ENCODE peak calls at places on chromosomes 2 and 18, in six cellular contexts. T is breast epithelium, S is OCI-LY7, Z is choroid plexus epithelial cell, C is heart left ventricle, N is kidney. O is an unnamed sample.

GRCh38 chr18:39421319-39421718 is 1855.7 kb upstream of the CELF4 start:
- DNase-seq in T (no peak), S (no peak), Z (no peak), C (no peak), N (no peak), O (no peak)

GRCh38 chr18:47172476-47172875 is 3.7 kb downstream of the IER3IP1 start:
- DNase-seq in T (no peak), S (no peak), Z (no peak), C (no peak), N (no peak), O (no peak)

GRCh38 chr2:160402997-160403979 is 90.3 kb downstream of the RBMS1 start:
- DNase-seq in T (no peak), S (no peak), Z (no peak), C (no peak), N (no peak), O (peak)

GRCh38 chr2:162890690-162891311 is 52.2 kb upstream of the KCNH7 start:
- DNase-seq in T (no peak), S (peak), Z (peak), C (no peak), N (no peak), O (peak)

GRCh38 chr2:184425083-184425482 is 173.2 kb upstream of the ZNF804A start:
- DNase-seq in T (no peak), S (no peak), Z (no peak), C (no peak), N (no peak), O (no peak)

GRCh38 chr2:238259085-238260020 is 19.5 kb upstream of the HES6 start:
- DNase-seq in T (no peak), S (no peak), Z (no peak), C (no peak), N (peak), O (no peak)

GRCh38 chr2:238787507-238787906 is 60.4 kb upstream of the TWIST2 start:
- DNase-seq in T (no peak), S (no peak), Z (no peak), C (no peak), N (no peak), O (peak)

GRCh38 chr2:239372835-239373234 is 28.0 kb downstream of the HDAC4 start:
- DNase-seq in T (no peak), S (no peak), Z (no peak), C (no peak), N (peak), O (no peak)

GRCh38 chr2:240224676-240225075 is 84.2 kb upstream of the OTOS start:
- DNase-seq in T (peak), S (no peak), Z (peak), C (no peak), N (peak), O (peak)

GRCh38 chr2:100630473-100630977 is 67.7 kb downstream of the PDCL3 start:
- DNase-seq in T (no peak), S (no peak), Z (peak), C (no peak), N (no peak), O (no peak)

GRCh38 chr2:149169653-149170052 is 131.2 kb downstream of the LYPD6B start:
- DNase-seq in T (no peak), S (no peak), Z (no peak), C (no peak), N (no peak), O (peak)

GRCh38 chr2:17813015-17813741 is 3.1 kb upstream of the MSGN1 start:
- DNase-seq in T (no peak), S (peak), Z (peak), C (no peak), N (no peak), O (peak)

GRCh38 chr18:55354795-55355194 is 233.2 kb downstream of the TCF4 start:
- DNase-seq in T (no peak), S (no peak), Z (peak), C (no peak), N (no peak), O (no peak)

GRCh38 chr2:190352668-190353536 is 9.5 kb downstream of the INPP1 start:
- DNase-seq in T (no peak), S (no peak), Z (no peak), C (no peak), N (no peak), O (no peak)

GRCh38 chr2:214537929-214538328 is 127.1 kb downstream of the VWC2L start:
- DNase-seq in T (no peak), S (no peak), Z (no peak), C (no peak), N (no peak), O (no peak)

GRCh38 chr2:54482725-54483124 is 26.6 kb downstream of the SPTBN1 start:
- DNase-seq in T (no peak), S (no peak), Z (peak), C (no peak), N (no peak), O (peak)

GRCh38 chr2:177396630-177397460 is 4.3 kb downstream of the AGPS start:
- DNase-seq in T (no peak), S (no peak), Z (peak), C (no peak), N (no peak), O (peak)

GRCh38 chr18:75330308-75330707 is 97.2 kb downstream of the SMIM21 start:
- DNase-seq in T (no peak), S (no peak), Z (no peak), C (no peak), N (no peak), O (no peak)

GRCh38 chr2:195563857-195564512 is 93.0 kb upstream of the SLC39A10 start:
- DNase-seq in T (no peak), S (no peak), Z (peak), C (no peak), N (no peak), O (peak)

GRCh38 chr2:102346381-102347130 is 9.0 kb upstream of the IL18R1 start:
- DNase-seq in T (no peak), S (no peak), Z (no peak), C (no peak), N (no peak), O (no peak)

GRCh38 chr2:237791977-237792727 is 6.4 kb upstream of the RBM44 start:
- DNase-seq in T (no peak), S (no peak), Z (peak), C (no peak), N (no peak), O (peak)

GRCh38 chr2:159968282-159968900 is 94.0 kb downstream of the PLA2R1 start:
- DNase-seq in T (no peak), S (peak), Z (peak), C (peak), N (no peak), O (peak)

GRCh38 chr18:31573047-31573446 is 18.6 kb upstream of the TTR start:
- DNase-seq in T (no peak), S (no peak), Z (no peak), C (no peak), N (no peak), O (no peak)

GRCh38 chr2:228735697-228736096 is 535.4 kb downstream of the PID1 start:
- DNase-seq in T (no peak), S (no peak), Z (no peak), C (no peak), N (no peak), O (no peak)

GRCh38 chr2:171878481-171878993 is 15.5 kb downstream of the SLC25A12 start:
- DNase-seq in T (no peak), S (no peak), Z (peak), C (no peak), N (no peak), O (peak)

GRCh38 chr2:231640646-231641111 is 48.0 kb downstream of the TEX44 start:
- DNase-seq in T (peak), S (no peak), Z (peak), C (peak), N (peak), O (no peak)

GRCh38 chr18:63234839-63235238 is 84.7 kb downstream of the BCL2 start:
- DNase-seq in T (no peak), S (no peak), Z (no peak), C (no peak), N (no peak), O (no peak)

GRCh38 chr2:239820836-239821693 is 204.1 kb downstream of the NDUFA10 start:
- DNase-seq in T (peak), S (no peak), Z (no peak), C (no peak), N (peak), O (no peak)

GRCh38 chr2:85935746-85936208 is 47.0 kb upstream of the ST3GAL5 start:
- DNase-seq in T (no peak), S (no peak), Z (peak), C (no peak), N (no peak), O (peak)

GRCh38 chr2:174078275-174078674 is 113.1 kb upstream of the SP3 start:
- DNase-seq in T (no peak), S (no peak), Z (peak), C (no peak), N (no peak), O (peak)

GRCh38 chr2:30230479-30230854 is 867 bp upstream of the LBH start:
- DNase-seq in T (no peak), S (peak), Z (peak), C (peak), N (peak), O (no peak)

DNA sequence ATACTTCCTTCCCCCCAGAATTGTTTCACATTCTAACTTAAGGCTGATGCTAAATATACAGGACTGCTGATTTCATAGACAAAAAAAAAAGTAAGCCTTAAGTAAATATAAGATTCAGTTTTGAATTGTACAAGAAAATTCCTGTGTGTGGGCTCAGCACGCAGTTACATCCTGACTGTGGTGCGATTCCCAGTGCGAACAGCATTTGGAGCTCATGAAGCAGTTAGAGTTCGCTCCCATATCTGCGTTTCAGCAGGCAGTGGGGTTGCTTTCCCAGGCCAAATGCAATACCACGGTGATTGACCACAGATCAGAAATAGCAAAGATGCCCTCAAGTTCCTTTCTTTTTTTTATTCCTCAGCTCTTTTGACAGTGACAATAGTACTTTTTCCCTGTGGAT is 75.6 kb downstream of the SATB2 start:
- DNase-seq in T (no peak), S (no peak), Z (peak), C (no peak), N (no peak), O (no peak)
- TF ChIP-seq CTCF in T (no peak), S (no peak), Z (no peak), C (no peak), N (no peak), O (no peak)

GRCh38 chr2:19989681-19990415 is at the start of gene WDR35:
- DNase-seq in T (peak), S (no peak), Z (peak), C (peak), N (peak), O (peak)

GRCh38 chr2:19988600-19988999 is 1.3 kb downstream of the WDR35 start:
- DNase-seq in T (no peak), S (no peak), Z (no peak), C (no peak), N (no peak), O (peak)

GRCh38 chr2:19990416-19990728 is 467 bp upstream of the WDR35 start:
- DNase-seq in T (no peak), S (no peak), Z (no peak), C (no peak), N (no peak), O (no peak)

GRCh38 chr2:19989342-19989680 is 594 bp downstream of the WDR35 start:
- DNase-seq in T (no peak), S (no peak), Z (no peak), C (no peak), N (no peak), O (no peak)

GRCh38 chr2:19987936-19988335 is 2.0 kb downstream of the WDR35 start:
- DNase-seq in T (no peak), S (peak), Z (no peak), C (no peak), N (no peak), O (no peak)
- TF ChIP-seq CTCF in T (no peak), S (no peak), Z (no peak), C (no peak), N (no peak), O (no peak)

DNA sequence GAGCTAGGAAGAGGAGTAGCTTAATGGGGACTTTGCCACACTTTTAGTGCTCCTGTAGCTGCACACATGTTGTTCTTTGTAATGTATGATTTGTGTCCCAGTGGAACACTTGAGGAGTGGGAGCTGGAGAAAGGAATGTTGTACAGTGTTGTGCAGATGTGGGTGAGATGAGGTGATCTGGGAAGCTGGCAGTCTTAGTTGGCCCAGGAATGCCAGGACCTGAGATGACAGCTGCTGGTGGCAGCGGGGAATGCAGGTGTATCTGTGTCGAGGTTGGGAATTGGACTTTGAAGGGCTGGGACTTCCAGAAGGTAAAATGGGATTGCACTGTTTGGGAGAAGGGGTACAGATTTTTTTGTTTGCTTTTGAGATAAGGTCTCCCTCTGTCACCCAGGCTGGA is 23.6 kb downstream of the NEDD4L start:
- DNase-seq in T (no peak), S (no peak), Z (no peak), C (no peak), N (no peak), O (no peak)
- TF ChIP-seq CTCF in T (peak), S (no peak), Z (no peak), C (no peak), N (no peak), O (no peak)

DNA sequence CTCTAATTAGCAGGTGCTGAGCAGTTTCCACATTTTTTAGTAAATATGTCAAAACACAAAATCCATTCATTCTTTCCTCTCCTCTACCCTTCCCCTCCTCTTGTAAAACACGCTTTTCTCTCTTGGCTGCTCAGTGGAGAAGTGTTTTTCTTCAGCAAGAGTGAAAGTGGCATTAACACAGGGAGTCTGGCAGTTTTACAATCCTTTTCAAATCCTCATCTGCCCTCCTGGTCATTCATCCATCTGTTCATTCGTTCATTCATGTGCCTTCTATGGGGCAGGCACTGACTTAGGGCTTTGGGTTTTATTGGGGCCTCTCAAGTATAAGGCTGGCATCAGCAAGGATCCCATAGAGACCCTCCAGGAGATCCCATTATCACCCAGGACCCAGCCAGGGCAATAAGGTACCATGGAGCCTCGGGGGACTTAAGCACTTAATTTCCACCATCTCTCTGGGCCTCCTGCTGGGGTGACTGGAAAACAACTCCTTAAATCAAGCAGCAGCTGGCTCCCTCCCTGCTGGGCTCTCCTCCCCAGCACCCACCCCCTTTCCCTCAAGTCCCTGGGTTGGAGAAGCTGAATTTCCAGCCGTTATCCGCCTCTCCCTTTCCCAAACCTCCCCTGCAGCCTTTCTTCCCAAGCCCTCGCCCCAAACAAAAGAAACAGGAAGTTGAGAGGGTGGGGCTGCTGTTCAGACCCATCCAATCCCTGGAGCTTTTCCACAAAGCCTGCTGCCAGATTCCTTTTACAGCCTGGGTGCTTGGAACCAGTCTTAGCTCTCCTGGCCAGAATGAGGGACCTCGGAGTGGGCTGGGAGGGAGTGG is 32.6 kb downstream of the MARCHF4 start:
- DNase-seq in T (no peak), S (no peak), Z (peak), C (peak), N (no peak), O (peak)
- TF ChIP-seq CTCF in T (no peak), S (no peak), Z (peak), C (no peak), N (no peak), O (peak)

GRCh38 chr18:70490008-70490933 is 201.4 kb downstream of the SOCS6 start:
- DNase-seq in T (no peak), S (peak), Z (peak), C (no peak), N (no peak), O (peak)
- TF ChIP-seq CTCF in T (peak), S (peak), Z (peak), C (peak), N (peak), O (peak)

GRCh38 chr2:26838121-26838906 is 9.6 kb upstream of the DPYSL5 start:
- DNase-seq in T (no peak), S (no peak), Z (peak), C (no peak), N (no peak), O (no peak)
- TF ChIP-seq CTCF in T (no peak), S (no peak), Z (peak), C (no peak), N (no peak), O (peak)

DNA sequence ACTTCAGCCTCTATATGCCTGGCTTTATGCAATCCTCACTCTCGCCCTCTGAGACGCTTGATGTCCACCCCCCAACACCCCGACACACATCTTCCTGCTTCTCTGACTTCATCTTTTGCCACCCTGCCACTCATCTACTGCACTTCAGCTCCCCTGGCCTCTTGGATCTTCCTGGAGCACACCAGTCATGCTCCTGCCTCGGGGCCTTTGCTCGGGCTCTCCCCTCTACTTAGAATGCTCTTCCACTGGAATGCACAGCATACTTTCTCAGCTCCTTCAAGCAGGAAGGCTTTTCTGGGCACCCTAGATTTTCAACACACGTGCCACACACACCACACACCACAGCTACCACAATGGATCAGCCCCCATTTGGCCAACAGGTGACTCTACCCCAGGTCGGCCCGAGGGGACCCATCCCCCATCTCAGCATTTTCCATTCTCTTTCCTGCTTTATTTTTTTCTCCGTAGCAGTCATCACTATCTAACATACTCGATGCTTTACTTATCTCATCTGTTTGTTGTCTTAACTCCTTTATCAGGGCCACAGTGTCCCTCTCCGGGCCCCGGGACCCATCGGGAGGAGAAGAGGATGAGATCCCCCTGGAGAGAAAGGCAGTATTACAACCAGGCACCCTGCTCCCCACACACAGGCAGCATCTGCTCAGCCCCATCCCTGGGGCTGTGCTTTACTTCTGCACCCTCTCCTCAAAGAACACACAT is 2.3 kb downstream of the RUFY4 start:
- DNase-seq in T (no peak), S (no peak), Z (no peak), C (no peak), N (no peak), O (no peak)
- TF ChIP-seq CTCF in T (no peak), S (no peak), Z (no peak), C (no peak), N (no peak), O (no peak)

DNA sequence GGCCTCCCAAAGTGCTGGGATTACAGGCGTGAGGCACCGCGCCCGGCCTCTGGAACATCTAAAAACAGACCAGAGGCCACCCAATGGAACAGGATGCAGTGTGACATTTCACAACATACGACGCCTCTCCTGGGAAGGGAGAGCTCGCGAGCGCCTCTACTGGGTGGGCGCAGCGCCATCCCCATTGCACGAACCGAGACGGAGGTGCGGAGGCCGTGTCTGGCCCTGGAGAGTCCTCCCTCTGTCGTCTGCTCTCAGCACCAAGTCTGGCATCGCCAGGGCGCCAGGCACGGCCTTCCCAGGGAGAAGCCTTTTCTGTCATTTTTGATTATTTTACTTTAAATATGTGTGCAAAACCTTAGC is 9.4 kb upstream of the GBX2 start:
- DNase-seq in T (no peak), S (no peak), Z (peak), C (peak), N (peak), O (no peak)
- TF ChIP-seq CTCF in T (no peak), S (no peak), Z (peak), C (no peak), N (peak), O (no peak)

DNA sequence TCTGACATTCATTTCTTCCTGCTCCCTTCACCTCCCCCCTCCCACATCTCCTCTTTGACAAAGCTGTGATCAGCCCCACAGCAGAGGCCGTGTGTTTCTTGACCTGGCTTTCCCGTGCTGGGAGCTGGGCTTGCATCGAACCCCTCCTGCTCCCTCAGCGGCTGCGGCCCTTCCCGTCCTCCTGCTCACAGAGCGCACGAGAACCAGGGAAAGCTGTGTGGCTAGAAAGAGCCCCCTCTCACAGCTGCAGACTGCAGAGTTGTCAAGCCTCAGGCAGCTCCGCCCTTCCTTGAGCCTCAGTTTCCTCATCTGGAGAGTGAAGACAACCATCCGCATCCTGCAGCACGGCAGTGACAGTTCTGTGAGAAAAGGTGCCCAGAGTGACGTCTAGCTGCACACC is 65.7 kb upstream of the GLI2 start:
- DNase-seq in T (no peak), S (no peak), Z (no peak), C (no peak), N (no peak), O (no peak)
- TF ChIP-seq CTCF in T (no peak), S (no peak), Z (no peak), C (no peak), N (no peak), O (no peak)